ENCODE peak calls at places on chromosomes 11 and 22, in nine cellular contexts. Y, K, L, N, G, P, S, U and M are unnamed samples.

GRCh38 chr11:8085006-8085645 is 4.1 kb downstream of the TUB start:
- DNase-seq in K (no peak), P (no peak), G (no peak), L (no peak), Y (no peak), S (no peak), U (no peak), N (no peak), M (peak)

GRCh38 chr11:3111919-3112690 is 53.0 kb downstream of the OSBPL5 start:
- DNase-seq in P (no peak), S (peak), U (no peak), G (no peak), Y (no peak), N (peak), K (no peak), L (no peak), M (no peak)

GRCh38 chr22:46017166-46017565 is 40.2 kb upstream of the WNT7B start:
- DNase-seq in N (no peak), U (no peak), L (no peak), S (no peak), G (no peak), K (no peak), P (no peak), Y (no peak), M (no peak)

GRCh38 chr11:106091480-106092123 is 14.1 kb downstream of the AASDHPPT start:
- DNase-seq in G (peak), N (no peak), P (no peak), U (no peak), Y (no peak), S (no peak), K (no peak), L (no peak), M (no peak)

GRCh38 chr11:108973402-108974119 is 308.7 kb downstream of the DDX10 start:
- DNase-seq in N (no peak), Y (no peak), P (no peak), L (no peak), G (peak), S (no peak), K (no peak), U (no peak), M (no peak)

GRCh38 chr11:75557649-75558494 is 4.2 kb upstream of the SERPINH1 start:
- DNase-seq in P (no peak), L (no peak), Y (peak), K (peak), G (peak), S (no peak), U (no peak), N (peak), M (no peak)

GRCh38 chr11:94519478-94520084 is 7.3 kb downstream of the C11orf97 start:
- DNase-seq in N (no peak), Y (no peak), L (no peak), U (peak), G (peak), P (no peak), S (no peak), K (no peak), M (no peak)

GRCh38 chr22:49676783-49677494 is 150.7 kb downstream of the BRD1 start:
- DNase-seq in N (peak), P (peak), L (no peak), K (no peak), U (no peak), Y (no peak), S (no peak), G (no peak), M (peak)

GRCh38 chr11:63609971-63610580 is 4.2 kb downstream of the PLAAT3 start:
- DNase-seq in K (no peak), N (peak), G (peak), Y (no peak), S (no peak), U (no peak), P (peak), L (peak), M (no peak)

GRCh38 chr11:112156153-112156552 is 7.7 kb downstream of the IL18 start:
- DNase-seq in Y (no peak), L (no peak), K (no peak), U (no peak), N (no peak), P (no peak), G (no peak), S (no peak), M (no peak)

GRCh38 chr11:11032072-11032471 is 174.2 kb upstream of the ZBED5 start:
- DNase-seq in N (no peak), L (no peak), G (no peak), P (no peak), Y (no peak), K (no peak), S (no peak), U (no peak), M (no peak)

GRCh38 chr22:32794449-32795213 is 6.9 kb upstream of the TIMP3 start:
- DNase-seq in P (no peak), K (no peak), N (no peak), L (no peak), G (no peak), Y (no peak), U (peak), S (no peak), M (no peak)

GRCh38 chr11:125562430-125562829 is 6.8 kb upstream of the EI24 start:
- DNase-seq in P (no peak), N (no peak), K (no peak), Y (no peak), U (no peak), G (no peak), L (no peak), S (no peak), M (no peak)
- TF ChIP-seq CTCF in P (no peak), N (no peak), K (no peak), Y (no peak), U (no peak), G (no peak), L (no peak), S (no peak), M (no peak)

DNA sequence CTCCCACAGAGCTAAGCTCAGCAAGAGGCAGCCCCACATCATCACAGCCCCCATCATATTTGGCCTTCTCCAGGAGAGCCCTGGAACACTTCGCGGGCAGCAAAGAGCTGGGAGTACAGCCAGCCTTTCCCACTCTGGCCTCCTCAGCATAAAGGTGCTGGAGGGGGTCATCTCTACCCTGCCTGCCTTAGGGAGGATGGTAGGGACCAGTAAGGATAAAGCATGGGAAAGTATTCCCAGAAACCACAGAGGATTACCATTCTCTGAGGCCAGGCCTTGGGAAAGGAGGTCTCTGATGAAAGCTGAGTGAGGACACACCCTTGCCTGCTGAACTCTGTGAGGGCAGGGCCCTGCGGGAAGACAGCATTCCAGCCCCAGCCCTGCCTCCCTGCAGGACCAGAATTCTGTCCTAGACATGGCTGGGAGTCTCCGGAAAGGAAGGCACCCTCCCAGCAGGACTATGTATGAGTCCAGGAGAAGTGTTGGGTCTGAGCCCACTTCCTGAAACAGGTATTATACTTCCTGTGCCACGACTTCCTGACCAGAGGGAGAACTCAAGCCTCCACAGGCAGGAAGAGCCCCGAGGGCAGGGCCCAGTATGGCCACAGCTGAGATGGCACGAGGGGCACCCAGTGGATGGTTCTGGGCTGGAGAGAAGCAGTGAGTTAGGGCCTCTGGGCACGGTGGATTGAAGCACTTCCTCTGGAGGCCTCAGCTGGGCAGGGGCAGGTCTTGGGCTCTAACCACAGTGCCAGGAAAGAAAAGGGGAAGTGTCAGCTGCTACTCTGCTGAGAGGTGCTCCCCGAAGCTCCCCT is 12.9 kb upstream of the CASTOR1 start:
- DNase-seq in S (peak), G (no peak), P (no peak), K (no peak), L (peak), Y (peak), U (no peak), N (peak), M (peak)
- TF ChIP-seq POLR2AphosphoS5 in S (peak), G (no peak), P (peak), K (peak), L (no peak), Y (no peak), U (no peak), N (no peak), M (peak)

GRCh38 chr11:113538801-113539200 is 63.6 kb upstream of the DRD2 start:
- DNase-seq in P (no peak), S (no peak), K (no peak), L (no peak), Y (no peak), N (no peak), G (no peak), U (no peak), M (no peak)

GRCh38 chr11:113542420-113542819 is 67.2 kb upstream of the DRD2 start:
- DNase-seq in P (no peak), S (no peak), G (no peak), K (no peak), L (no peak), N (no peak), Y (no peak), U (no peak), M (no peak)

GRCh38 chr11:113540416-113541330 is 65.5 kb upstream of the DRD2 start:
- DNase-seq in G (no peak), P (no peak), L (no peak), N (no peak), Y (no peak), S (no peak), U (no peak), K (no peak), M (no peak)
- TF ChIP-seq CTCF in G (no peak), P (no peak), L (no peak), N (no peak), Y (no peak), S (no peak), U (no peak), K (no peak), M (no peak)

GRCh38 chr22:23179381-23180294 is 671 bp upstream of the BCR start:
- DNase-seq in L (peak), P (no peak), U (no peak), S (no peak), N (peak), Y (peak), K (no peak), G (peak), M (peak)
- TF ChIP-seq POLR2AphosphoS5 in L (no peak), P (no peak), U (no peak), S (no peak), N (peak), Y (no peak), K (no peak), G (no peak), M (no peak)

GRCh38 chr11:69241075-69241740 is 52.7 kb upstream of the MYEOV start:
- DNase-seq in P (peak), U (no peak), G (no peak), S (no peak), Y (no peak), L (peak), N (peak), K (no peak), M (no peak)
- TF ChIP-seq CTCF in P (no peak), U (no peak), G (no peak), S (no peak), Y (no peak), L (no peak), N (no peak), K (no peak), M (no peak)

GRCh38 chr22:37669586-37669985 is 5.8 kb upstream of the LGALS1 start:
- DNase-seq in U (no peak), G (no peak), N (no peak), Y (no peak), S (no peak), P (no peak), L (no peak), K (no peak), M (no peak)
- TF ChIP-seq POLR2AphosphoS5 in U (no peak), G (no peak), N (no peak), Y (no peak), S (no peak), P (no peak), L (peak), K (no peak), M (no peak)

GRCh38 chr11:128759168-128759567 is 65.3 kb downstream of the FLI1 start:
- DNase-seq in S (no peak), U (no peak), L (no peak), Y (no peak), P (no peak), N (no peak), K (no peak), G (no peak), M (no peak)

GRCh38 chr11:128759597-128759996 is 65.7 kb downstream of the FLI1 start:
- DNase-seq in N (no peak), L (no peak), P (no peak), Y (no peak), S (no peak), U (no peak), K (no peak), G (no peak), M (no peak)

GRCh38 chr11:128757886-128758612 is 64.2 kb downstream of the FLI1 start:
- DNase-seq in P (no peak), S (no peak), G (no peak), U (no peak), N (no peak), K (no peak), L (no peak), Y (peak), M (peak)

GRCh38 chr11:128756469-128756868 is 62.6 kb downstream of the FLI1 start:
- DNase-seq in S (no peak), K (no peak), L (no peak), P (no peak), G (no peak), N (no peak), Y (no peak), U (no peak), M (no peak)

GRCh38 chr11:128757235-128757711 is 63.4 kb downstream of the FLI1 start:
- DNase-seq in U (peak), N (no peak), Y (peak), G (peak), L (no peak), S (peak), K (no peak), P (no peak), M (peak)
- TF ChIP-seq CTCF in U (peak), N (no peak), Y (peak), G (peak), L (no peak), S (peak), K (no peak), P (no peak), M (peak)

DNA sequence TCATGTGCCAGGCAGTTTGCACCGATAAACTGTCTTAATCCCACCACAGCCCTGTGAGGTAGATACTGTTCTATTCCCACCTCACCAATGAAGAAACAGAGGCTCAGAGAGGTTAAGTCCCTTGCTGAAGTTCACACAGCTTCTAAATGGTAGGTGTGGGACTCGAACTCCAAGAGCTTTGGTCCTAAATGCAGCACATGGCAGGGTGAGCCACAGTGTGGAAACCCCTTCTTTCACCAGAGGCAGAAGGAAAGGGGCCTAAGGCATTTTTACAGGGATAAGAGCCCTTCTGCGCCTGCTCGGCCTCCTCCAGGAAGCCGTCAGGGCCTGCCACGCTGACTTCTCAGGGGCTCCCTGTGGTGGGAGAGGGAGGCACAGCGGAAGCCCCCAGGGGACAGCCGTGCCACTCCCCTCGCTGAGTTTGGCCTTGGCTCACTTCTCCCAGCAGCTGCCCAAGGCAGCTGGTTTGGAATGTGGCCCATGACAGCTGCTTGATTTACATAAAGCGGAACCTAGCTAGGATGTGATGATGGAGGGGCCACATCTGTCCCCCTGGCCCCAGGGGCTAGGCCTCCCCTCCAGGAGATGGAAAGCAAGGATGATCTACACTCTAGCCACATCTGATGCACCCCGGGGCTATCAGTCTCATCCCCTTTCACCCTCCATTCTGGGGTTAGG is 35.4 kb downstream of the CD82 start:
- DNase-seq in N (no peak), L (no peak), U (no peak), P (no peak), K (no peak), S (no peak), G (no peak), Y (no peak), M (peak)
- TF ChIP-seq POLR2AphosphoS5 in N (no peak), L (no peak), U (no peak), P (no peak), K (no peak), S (no peak), G (no peak), Y (no peak), M (peak)